ENCODE peak calls at places on chromosomes 11 and 22, in eight cellular contexts. Z, L, R, G, E, F, C and P are unnamed samples.
A peak's percentile ranks its signal among the peaks of the same experiment; 100 is the strongest.

GRCh38 chr22:29393019-29393608 is 4.7 kb upstream of the AP1B1 start:
- DNase-seq in Z (no peak), L (no peak), R (no peak), G (no peak), E (no peak), F (no peak), C (no peak), P (no peak)

GRCh38 chr11:19455731-19456130 is 215.0 kb upstream of the E2F8 start:
- DNase-seq in Z (no peak), L (no peak), R (no peak), G (no peak), E (no peak), F (no peak), C (no peak), P (no peak)

GRCh38 chr22:43292633-43293025 is 50.5 kb downstream of the SCUBE1 start:
- DNase-seq in Z (no peak), L (no peak), R (no peak), G (no peak), E (no peak), F (no peak), C (no peak), P (no peak)

GRCh38 chr22:27610863-27611786 is 190.4 kb downstream of the MN1 start:
- DNase-seq in Z (no peak), L (no peak), R (no peak), G (no peak), E (no peak), F (no peak), C (no peak), P (no peak)

GRCh38 chr11:121592708-121593107 is 139.9 kb upstream of the SORL1-AS1 start:
- DNase-seq in Z (no peak), L (no peak), R (no peak), G (peak; percentile 12), E (no peak), F (no peak), C (no peak), P (no peak)

GRCh38 chr11:76443254-76443935 is 1.4 kb upstream of the EMSY start:
- DNase-seq in Z (no peak), L (no peak), R (peak; percentile 8), G (no peak), E (no peak), F (no peak), C (no peak), P (peak; percentile 10)

GRCh38 chr11:27179334-27179733 is 138.7 kb downstream of the BBOX1 start:
- DNase-seq in Z (no peak), L (no peak), R (no peak), G (no peak), E (no peak), F (no peak), C (no peak), P (no peak)

GRCh38 chr11:47979378-47980092 is 824 bp upstream of the PTPRJ start:
- DNase-seq in Z (no peak), L (no peak), R (peak; percentile 35), G (peak; percentile 41), E (peak; percentile 18), F (no peak), C (no peak), P (no peak)

GRCh38 chr22:21688706-21689381 is 23.0 kb downstream of the PPIL2 start:
- DNase-seq in Z (no peak), L (no peak), R (no peak), G (no peak), E (no peak), F (no peak), C (no peak), P (no peak)

GRCh38 chr11:124841186-124841585 is 24.0 kb upstream of the ROBO3 start:
- DNase-seq in Z (no peak), L (no peak), R (no peak), G (peak; percentile 44), E (no peak), F (no peak), C (no peak), P (no peak)

GRCh38 chr11:114236829-114237228 is 59.4 kb upstream of the NNMT start:
- DNase-seq in Z (no peak), L (no peak), R (no peak), G (no peak), E (no peak), F (no peak), C (no peak), P (peak; percentile 32)

GRCh38 chr11:33703234-33703633 is 2.6 kb upstream of the C11orf91 start:
- DNase-seq in Z (no peak), L (no peak), R (no peak), G (peak; percentile 36), E (no peak), F (no peak), C (no peak), P (no peak)

GRCh38 chr11:34721646-34722045 is 100.8 kb downstream of the EHF start:
- DNase-seq in Z (no peak), L (no peak), R (no peak), G (peak; percentile 87), E (no peak), F (no peak), C (no peak), P (peak; percentile 12)

GRCh38 chr22:39013923-39014722 is at the start of gene APOBEC3C:
- DNase-seq in Z (peak; percentile 87), L (peak; percentile 80), R (peak; percentile 58), G (peak; percentile 91), E (peak; percentile 41), F (peak; percentile 63), C (no peak), P (peak; percentile 83)

GRCh38 chr22:33350391-33350955 is 292.3 kb upstream of the SYN3 start:
- DNase-seq in Z (no peak), L (no peak), R (peak; percentile 15), G (no peak), E (no peak), F (no peak), C (no peak), P (no peak)

GRCh38 chr11:8080674-8081590 is at the start of gene TUB:
- DNase-seq in Z (peak; percentile 54), L (no peak), R (peak; percentile 75), G (no peak), E (no peak), F (no peak), C (no peak), P (no peak)

GRCh38 chr11:1839924-1840779 is 1.4 kb downstream of the TNNI2 start:
- DNase-seq in Z (no peak), L (no peak), R (no peak), G (no peak), E (no peak), F (no peak), C (no peak), P (no peak)

GRCh38 chr11:134098566-134099184 is 29.8 kb downstream of the JAM3 start:
- DNase-seq in Z (no peak), L (no peak), R (no peak), G (peak; percentile 12), E (no peak), F (no peak), C (no peak), P (no peak)

GRCh38 chr22:19984201-19984753 is 32.3 kb downstream of the ARVCF start:
- DNase-seq in Z (peak; percentile 72), L (no peak), R (no peak), G (peak; percentile 77), E (no peak), F (peak; percentile 8), C (no peak), P (peak; percentile 83)

GRCh38 chr11:94732617-94733292 is 35.4 kb upstream of the AMOTL1 start:
- DNase-seq in Z (peak; percentile 34), L (no peak), R (no peak), G (peak; percentile 97), E (no peak), F (peak; percentile 40), C (no peak), P (no peak)

GRCh38 chr11:110763249-110764011 is 51.2 kb upstream of the ARHGAP20 start:
- DNase-seq in Z (no peak), L (no peak), R (no peak), G (peak; percentile 69), E (no peak), F (peak; percentile 72), C (no peak), P (peak; percentile 75)

GRCh38 chr11:105673089-105673488 is 63.2 kb downstream of the GRIA4 start:
- DNase-seq in Z (no peak), L (no peak), R (peak; percentile 84), G (peak; percentile 52), E (peak; percentile 76), F (no peak), C (no peak), P (peak; percentile 71)

GRCh38 chr22:25992331-25992730 is 176.9 kb upstream of the SEZ6L start:
- DNase-seq in Z (no peak), L (no peak), R (no peak), G (no peak), E (no peak), F (no peak), C (no peak), P (no peak)

GRCh38 chr22:46373166-46373565 is 37.7 kb downstream of the TRMU start:
- DNase-seq in Z (no peak), L (no peak), R (no peak), G (no peak), E (no peak), F (no peak), C (no peak), P (peak; percentile 53)

GRCh38 chr11:112085822-112086421 is 634 bp downstream of the TIMM8B start:
- DNase-seq in Z (peak; percentile 21), L (peak; percentile 38), R (no peak), G (peak; percentile 40), E (no peak), F (no peak), C (no peak), P (peak; percentile 56)

GRCh38 chr22:45863981-45864751 is 112.8 kb downstream of the WNT7B start:
- DNase-seq in Z (peak; percentile 90), L (peak; percentile 51), R (peak; percentile 91), G (peak; percentile 80), E (peak; percentile 72), F (no peak), C (peak; percentile 27), P (peak; percentile 67)

GRCh38 chr11:62430350-62430749 is 11.5 kb downstream of the SCGB1A1 start:
- DNase-seq in Z (no peak), L (no peak), R (no peak), G (no peak), E (no peak), F (no peak), C (no peak), P (no peak)